ENCODE peak calls at places on chromosomes 5 and 9, in six cellular contexts. W is Panc1; U is A673; G is neuronal stem cell; V is RWPE1; K is CD8-positive, alpha-beta memory T cell. N is an unnamed sample.

GRCh38 chr9:2889023-2889422 is 45.1 kb upstream of the PUM3 start:
- DNase-seq in W (no peak), U (no peak), G (no peak), V (no peak), K (no peak), N (no peak)

GRCh38 chr5:2739360-2740050 is 12.0 kb downstream of the IRX2 start:
- DNase-seq in W (no peak), U (no peak), G (no peak), V (peak), K (no peak), N (no peak)

GRCh38 chr9:113958556-113958955 is 82.4 kb downstream of the ZNF618 start:
- DNase-seq in W (no peak), U (no peak), G (no peak), V (no peak), K (no peak), N (no peak)

GRCh38 chr5:5264727-5265126 is 124.6 kb downstream of the ADAMTS16 start:
- DNase-seq in W (no peak), U (no peak), G (no peak), V (no peak), K (no peak), N (no peak)

GRCh38 chr9:94624621-94625020 is 14.7 kb downstream of the FBP1 start:
- DNase-seq in W (no peak), U (no peak), G (no peak), V (no peak), K (no peak), N (no peak)

GRCh38 chr5:149203896-149204544 is 62.7 kb downstream of the ABLIM3 start:
- DNase-seq in W (no peak), U (no peak), G (no peak), V (peak), K (no peak), N (no peak)

GRCh38 chr5:2119578-2119977 is 236.9 kb upstream of the IRX4 start:
- DNase-seq in W (no peak), U (no peak), G (no peak), V (no peak), K (no peak), N (no peak)

GRCh38 chr5:93576015-93576414 is 5.0 kb downstream of the NR2F1-AS1 start:
- DNase-seq in W (no peak), U (no peak), G (no peak), V (no peak), K (no peak), N (no peak)

GRCh38 chr9:34899535-34900158 is 58.4 kb upstream of the PHF24 start:
- DNase-seq in W (peak), U (peak), G (peak), V (peak), K (peak), N (peak)

DNA sequence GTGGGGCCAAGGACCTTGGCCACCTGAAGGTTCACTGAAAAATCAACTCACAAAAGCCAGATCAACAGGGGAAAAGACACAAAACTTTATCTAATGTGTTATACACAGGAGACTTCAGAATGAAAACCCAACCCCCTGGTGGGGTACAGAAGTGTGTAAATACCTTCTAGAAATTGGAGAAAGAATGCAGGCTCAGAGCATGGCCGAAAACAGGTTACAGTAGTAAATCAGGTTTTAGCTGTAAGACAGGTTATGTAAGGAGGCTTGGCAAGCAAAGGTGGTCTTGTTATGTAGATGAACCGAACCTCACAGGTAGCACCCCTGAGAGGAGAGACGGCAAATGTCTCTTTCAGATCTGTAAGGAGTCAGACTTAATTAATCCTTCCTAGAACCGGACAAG is 10.0 kb downstream of the CEMIP2 start:
- DNase-seq in W (no peak), U (no peak), G (no peak), V (no peak), K (no peak), N (no peak)
- H3K27ac ChIP-seq in W (no peak), U (no peak), G (peak), V (no peak), K (no peak), N (no peak)

GRCh38 chr5:144427871-144428270 is 257.2 kb downstream of the KCTD16 start:
- DNase-seq in W (no peak), U (no peak), G (no peak), V (no peak), K (no peak), N (no peak)
- H3K27ac ChIP-seq in W (no peak), U (no peak), G (no peak), V (no peak), K (no peak), N (no peak)

DNA sequence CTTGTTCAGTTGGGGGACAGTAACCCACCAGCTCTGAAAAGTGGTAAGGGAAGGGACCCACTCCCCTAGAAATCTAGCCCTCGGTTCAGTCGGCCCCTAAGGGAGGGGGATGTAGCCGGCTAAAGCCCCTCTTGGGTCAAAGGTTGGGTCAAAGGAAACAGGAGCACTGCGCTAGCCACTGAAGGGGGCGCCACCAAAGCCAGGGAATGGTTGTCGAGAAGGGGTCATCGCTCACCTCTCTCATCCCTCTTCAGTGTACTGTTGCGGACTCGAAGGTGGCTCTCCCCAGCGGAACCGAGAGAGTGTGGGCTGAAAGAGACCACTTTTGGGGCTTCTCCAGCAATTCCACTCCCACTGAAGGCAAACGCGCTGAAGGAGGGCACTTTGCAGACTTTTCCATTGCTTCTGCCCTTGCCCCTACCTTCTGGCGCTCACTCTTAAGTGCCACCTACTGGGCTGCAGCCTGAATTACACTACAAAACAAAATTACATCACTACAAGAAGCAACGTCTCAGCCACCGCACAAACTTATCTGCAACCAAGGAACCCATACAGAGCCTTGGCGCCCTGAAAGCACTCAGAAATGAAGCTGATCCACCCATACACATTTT is 396.9 kb downstream of the PDE4D start:
- DNase-seq in W (no peak), U (peak), G (no peak), V (no peak), K (no peak), N (no peak)
- H3K27ac ChIP-seq in W (no peak), U (no peak), G (no peak), V (no peak), K (no peak), N (no peak)

DNA sequence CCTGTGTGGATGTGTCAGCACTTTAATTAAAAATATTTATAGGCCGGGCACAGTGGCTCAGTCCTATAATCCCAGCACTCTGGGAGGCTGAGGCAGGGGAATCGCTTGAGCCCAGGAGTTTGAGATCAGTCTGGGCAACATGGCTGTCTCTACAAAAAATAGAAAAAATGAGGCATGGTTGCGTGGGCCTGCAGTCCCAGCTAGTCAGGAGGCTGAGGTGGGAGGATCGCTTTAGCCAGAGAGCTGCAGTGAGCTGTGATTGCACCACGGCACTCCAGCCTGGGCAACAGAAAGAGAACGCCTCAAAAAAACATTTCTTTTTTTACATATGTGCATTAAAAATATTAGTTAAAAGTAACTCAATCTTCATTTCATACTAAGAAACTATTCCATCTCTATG is 6.2 kb downstream of the TBC1D9B start:
- DNase-seq in W (no peak), U (no peak), G (no peak), V (no peak), K (no peak), N (no peak)
- H3K27ac ChIP-seq in W (no peak), U (no peak), G (no peak), V (no peak), K (no peak), N (no peak)